ENCODE peak calls at places on chromosomes 1 and 21, in four cellular contexts. One of them, this sample, is unnamed.

GRCh38 chr1:44594353-44594752 is 79.9 kb downstream of the TMEM53 start:
- DNase-seq in cardiac muscle cell: no peak
- DNase-seq in endodermal cell: no peak
- DNase-seq in retinal pigment epithelial cell: no peak
- DNase-seq in this sample: no peak

GRCh38 chr1:23751050-23751814 is 8.0 kb downstream of the ELOA start:
- DNase-seq in endodermal cell: peak
- DNase-seq in retinal pigment epithelial cell: no peak
- DNase-seq in cardiac muscle cell: peak
- DNase-seq in this sample: no peak

GRCh38 chr1:197664391-197664790 is 110.9 kb downstream of the DENND1B start:
- DNase-seq in retinal pigment epithelial cell: no peak
- DNase-seq in endodermal cell: no peak
- DNase-seq in cardiac muscle cell: no peak
- DNase-seq in this sample: no peak

GRCh38 chr1:152185544-152186391 is 26.7 kb upstream of the RPTN start:
- DNase-seq in cardiac muscle cell: peak
- DNase-seq in retinal pigment epithelial cell: no peak
- DNase-seq in endodermal cell: peak
- DNase-seq in this sample: no peak

GRCh38 chr21:33152228-33153130 is 77.3 kb upstream of the IFNAR2 start:
- DNase-seq in endodermal cell: no peak
- DNase-seq in cardiac muscle cell: no peak
- DNase-seq in retinal pigment epithelial cell: no peak
- DNase-seq in this sample: no peak

GRCh38 chr21:44687671-44688070 is 5.7 kb upstream of the KRTAP12-1 start:
- DNase-seq in cardiac muscle cell: no peak
- DNase-seq in retinal pigment epithelial cell: no peak
- DNase-seq in endodermal cell: no peak
- DNase-seq in this sample: no peak

GRCh38 chr21:46038341-46038829 is 56.8 kb downstream of the COL6A1 start:
- DNase-seq in endodermal cell: no peak
- DNase-seq in cardiac muscle cell: no peak
- DNase-seq in retinal pigment epithelial cell: no peak
- DNase-seq in this sample: no peak

GRCh38 chr1:154689063-154689462 is 81.1 kb upstream of the ADAR start:
- DNase-seq in cardiac muscle cell: no peak
- DNase-seq in endodermal cell: no peak
- DNase-seq in retinal pigment epithelial cell: no peak
- DNase-seq in this sample: no peak

GRCh38 chr1:7679873-7680790 is 91.0 kb upstream of the VAMP3 start:
- DNase-seq in retinal pigment epithelial cell: no peak
- DNase-seq in endodermal cell: peak
- DNase-seq in cardiac muscle cell: peak
- DNase-seq in this sample: peak

GRCh38 chr1:153422450-153423068 is 6.2 kb downstream of the S100A7A start:
- DNase-seq in retinal pigment epithelial cell: peak
- DNase-seq in endodermal cell: peak
- DNase-seq in cardiac muscle cell: peak
- DNase-seq in this sample: peak

GRCh38 chr1:243917863-243918565 is 68.0 kb upstream of the AKT3 start:
- DNase-seq in endodermal cell: no peak
- DNase-seq in retinal pigment epithelial cell: no peak
- DNase-seq in cardiac muscle cell: peak
- DNase-seq in this sample: no peak

GRCh38 chr1:26998319-26999300 is 5.1 kb downstream of the TRNP1 start:
- DNase-seq in retinal pigment epithelial cell: no peak
- DNase-seq in cardiac muscle cell: peak
- DNase-seq in endodermal cell: peak
- DNase-seq in this sample: no peak

GRCh38 chr1:236494586-236495207 is 29.1 kb upstream of the LGALS8 start:
- DNase-seq in cardiac muscle cell: no peak
- DNase-seq in retinal pigment epithelial cell: no peak
- DNase-seq in endodermal cell: no peak
- DNase-seq in this sample: no peak

GRCh38 chr1:11923827-11924113 is 2.5 kb downstream of the KIAA2013 start:
- DNase-seq in endodermal cell: no peak
- DNase-seq in cardiac muscle cell: no peak
- DNase-seq in retinal pigment epithelial cell: no peak
- DNase-seq in this sample: no peak

GRCh38 chr1:11925938-11926292 is 312 bp downstream of the KIAA2013 start:
- DNase-seq in endodermal cell: no peak
- DNase-seq in retinal pigment epithelial cell: no peak
- DNase-seq in cardiac muscle cell: no peak
- DNase-seq in this sample: peak

GRCh38 chr1:11921022-11921421 is 5.2 kb downstream of the KIAA2013 start:
- DNase-seq in cardiac muscle cell: no peak
- DNase-seq in endodermal cell: no peak
- DNase-seq in retinal pigment epithelial cell: no peak
- DNase-seq in this sample: no peak

GRCh38 chr1:11924334-11925195 is 1.7 kb downstream of the KIAA2013 start:
- DNase-seq in retinal pigment epithelial cell: no peak
- DNase-seq in endodermal cell: no peak
- DNase-seq in cardiac muscle cell: no peak
- DNase-seq in this sample: no peak

GRCh38 chr1:11923069-11923826 is 3.0 kb downstream of the KIAA2013 start:
- DNase-seq in endodermal cell: no peak
- DNase-seq in cardiac muscle cell: no peak
- DNase-seq in retinal pigment epithelial cell: no peak
- DNase-seq in this sample: no peak
- H3K4me3 ChIP-seq in endodermal cell: peak
- H3K4me3 ChIP-seq in cardiac muscle cell: no peak
- H3K4me3 ChIP-seq in retinal pigment epithelial cell: no peak
- H3K4me3 ChIP-seq in this sample: peak

GRCh38 chr1:33086384-33086850 is 5.5 kb downstream of the AZIN2 start:
- DNase-seq in retinal pigment epithelial cell: no peak
- DNase-seq in cardiac muscle cell: peak
- DNase-seq in endodermal cell: peak
- DNase-seq in this sample: peak

GRCh38 chr1:33088119-33088906 is 7.4 kb downstream of the AZIN2 start:
- DNase-seq in retinal pigment epithelial cell: no peak
- DNase-seq in endodermal cell: no peak
- DNase-seq in cardiac muscle cell: peak
- DNase-seq in this sample: no peak

GRCh38 chr1:33089457-33089856 is 8.5 kb downstream of the AZIN2 start:
- DNase-seq in cardiac muscle cell: no peak
- DNase-seq in retinal pigment epithelial cell: no peak
- DNase-seq in endodermal cell: no peak
- DNase-seq in this sample: no peak

GRCh38 chr1:33085332-33085731 is 4.4 kb downstream of the AZIN2 start:
- DNase-seq in endodermal cell: no peak
- DNase-seq in retinal pigment epithelial cell: no peak
- DNase-seq in cardiac muscle cell: no peak
- DNase-seq in this sample: no peak

GRCh38 chr1:33087677-33088076 is 6.7 kb downstream of the AZIN2 start:
- DNase-seq in endodermal cell: no peak
- DNase-seq in retinal pigment epithelial cell: no peak
- DNase-seq in cardiac muscle cell: no peak
- DNase-seq in this sample: no peak
- H3K4me3 ChIP-seq in endodermal cell: no peak
- H3K4me3 ChIP-seq in retinal pigment epithelial cell: no peak
- H3K4me3 ChIP-seq in cardiac muscle cell: no peak
- H3K4me3 ChIP-seq in this sample: no peak

GRCh38 chr1:81701071-81701470 is 99.7 kb upstream of the ADGRL2 start:
- DNase-seq in cardiac muscle cell: no peak
- DNase-seq in endodermal cell: no peak
- DNase-seq in retinal pigment epithelial cell: no peak
- DNase-seq in this sample: no peak

GRCh38 chr1:81702079-81702715 is 98.5 kb upstream of the ADGRL2 start:
- DNase-seq in retinal pigment epithelial cell: no peak
- DNase-seq in endodermal cell: no peak
- DNase-seq in cardiac muscle cell: no peak
- DNase-seq in this sample: no peak

GRCh38 chr1:81703736-81704463 is 96.8 kb upstream of the ADGRL2 start:
- DNase-seq in endodermal cell: peak
- DNase-seq in retinal pigment epithelial cell: no peak
- DNase-seq in cardiac muscle cell: peak
- DNase-seq in this sample: no peak

GRCh38 chr1:81702903-81703302 is 97.8 kb upstream of the ADGRL2 start:
- DNase-seq in retinal pigment epithelial cell: peak
- DNase-seq in endodermal cell: no peak
- DNase-seq in cardiac muscle cell: peak
- DNase-seq in this sample: no peak

GRCh38 chr1:81703352-81703735 is 97.4 kb upstream of the ADGRL2 start:
- DNase-seq in endodermal cell: no peak
- DNase-seq in retinal pigment epithelial cell: no peak
- DNase-seq in cardiac muscle cell: peak
- DNase-seq in this sample: no peak
- H3K4me3 ChIP-seq in endodermal cell: no peak
- H3K4me3 ChIP-seq in retinal pigment epithelial cell: no peak
- H3K4me3 ChIP-seq in cardiac muscle cell: no peak
- H3K4me3 ChIP-seq in this sample: no peak

DNA sequence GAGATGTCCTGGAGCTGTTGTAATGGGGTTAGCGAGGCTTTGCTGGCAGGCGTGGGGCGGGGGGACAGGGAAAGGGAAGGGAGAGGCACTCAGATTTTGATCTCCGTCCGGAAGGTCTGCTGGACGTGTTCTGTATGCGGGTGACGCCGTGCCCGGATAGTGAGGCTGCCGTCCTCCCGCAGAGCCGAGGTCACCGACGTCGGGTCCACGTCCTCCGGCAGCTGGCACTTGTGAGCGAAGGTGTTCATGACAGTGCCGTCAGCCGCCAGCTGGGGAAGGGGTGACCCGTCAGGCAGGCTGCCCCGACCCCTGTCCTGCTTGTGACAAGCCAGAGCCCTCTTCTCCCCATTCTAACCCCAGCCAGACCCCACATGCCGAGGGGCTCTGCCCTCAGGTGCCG is 2.4 kb downstream of the HSPB7 start:
- DNase-seq in cardiac muscle cell: no peak
- DNase-seq in endodermal cell: no peak
- DNase-seq in retinal pigment epithelial cell: no peak
- DNase-seq in this sample: no peak
- H3K4me3 ChIP-seq in cardiac muscle cell: peak
- H3K4me3 ChIP-seq in endodermal cell: no peak
- H3K4me3 ChIP-seq in retinal pigment epithelial cell: no peak
- H3K4me3 ChIP-seq in this sample: no peak